ENCODE peak calls at places on chromosomes 3 and 15, in seven cellular contexts. O, L, T, B, W, I and K are unnamed samples.

GRCh38 chr3:156350786-156351185 is 204.1 kb downstream of the SSR3 start:
- DNase-seq in I (no peak), B (no peak), W (no peak), T (no peak), O (no peak), L (no peak), K (no peak)

GRCh38 chr3:193827039-193827669 is 234.1 kb downstream of the OPA1 start:
- DNase-seq in W (no peak), T (no peak), B (no peak), O (no peak), I (no peak), L (no peak), K (no peak)

GRCh38 chr3:10011644-10012043 is 14.6 kb upstream of the FANCD2 start:
- DNase-seq in L (no peak), O (no peak), I (no peak), W (no peak), B (no peak), T (no peak), K (no peak)

GRCh38 chr3:66744986-66745385 is 244.2 kb upstream of the LRIG1 start:
- DNase-seq in I (no peak), O (no peak), B (no peak), T (no peak), W (no peak), L (no peak), K (no peak)

GRCh38 chr3:56145410-56145809 is 322.9 kb downstream of the ERC2 start:
- DNase-seq in W (no peak), O (no peak), B (no peak), I (no peak), T (no peak), L (no peak), K (no peak)

GRCh38 chr3:72900048-72900447 is 12.2 kb downstream of the GXYLT2 start:
- DNase-seq in T (no peak), L (no peak), W (no peak), O (no peak), I (no peak), B (no peak), K (no peak)

GRCh38 chr15:84591815-84592214 is 9.0 kb upstream of the ZSCAN2 start:
- DNase-seq in L (no peak), T (no peak), O (no peak), B (no peak), I (no peak), W (no peak), K (no peak)

GRCh38 chr15:92693922-92694331 is 38.4 kb upstream of the FAM174B start:
- DNase-seq in I (no peak), L (no peak), B (no peak), T (no peak), W (peak; percentile 34), O (no peak), K (peak; percentile 68)

GRCh38 chr15:63718590-63719035 is 115.1 kb downstream of the HERC1 start:
- DNase-seq in O (no peak), W (no peak), L (no peak), B (no peak), I (no peak), T (no peak), K (no peak)

GRCh38 chr3:52234516-52235447 is 4.2 kb downstream of the TWF2 start:
- DNase-seq in O (no peak), I (no peak), W (no peak), L (no peak), B (no peak), T (no peak), K (no peak)

GRCh38 chr3:33807190-33807589 is 8.8 kb downstream of the PDCD6IP start:
- DNase-seq in I (no peak), B (no peak), T (no peak), W (no peak), O (peak; percentile 55), L (peak; percentile 76), K (no peak)

GRCh38 chr15:50128266-50128665 is 9.2 kb upstream of the ATP8B4 start:
- DNase-seq in B (peak; percentile 85), I (no peak), O (peak; percentile 48), T (no peak), L (no peak), W (no peak), K (no peak)

GRCh38 chr3:32238027-32238815 is at the start of gene CMTM8:
- DNase-seq in T (no peak), L (peak; percentile 87), I (peak; percentile 19), W (no peak), O (peak; percentile 83), B (peak; percentile 34), K (peak; percentile 87)

GRCh38 chr3:122996038-122996580 is 31.5 kb downstream of the SEMA5B start:
- DNase-seq in L (no peak), W (no peak), B (no peak), T (no peak), O (peak; percentile 28), I (peak; percentile 57), K (no peak)

GRCh38 chr3:142318331-142318730 is 92.9 kb upstream of the GK5 start:
- DNase-seq in B (no peak), O (no peak), W (no peak), L (no peak), I (no peak), T (no peak), K (no peak)

GRCh38 chr3:72065872-72066641 is 281.1 kb upstream of the PROK2 start:
- DNase-seq in I (no peak), O (no peak), B (no peak), T (no peak), L (no peak), W (no peak), K (no peak)

GRCh38 chr3:71184252-71184651 is 399.3 kb downstream of the FOXP1 start:
- DNase-seq in O (no peak), B (no peak), W (no peak), L (no peak), I (no peak), T (no peak), K (no peak)

DNA sequence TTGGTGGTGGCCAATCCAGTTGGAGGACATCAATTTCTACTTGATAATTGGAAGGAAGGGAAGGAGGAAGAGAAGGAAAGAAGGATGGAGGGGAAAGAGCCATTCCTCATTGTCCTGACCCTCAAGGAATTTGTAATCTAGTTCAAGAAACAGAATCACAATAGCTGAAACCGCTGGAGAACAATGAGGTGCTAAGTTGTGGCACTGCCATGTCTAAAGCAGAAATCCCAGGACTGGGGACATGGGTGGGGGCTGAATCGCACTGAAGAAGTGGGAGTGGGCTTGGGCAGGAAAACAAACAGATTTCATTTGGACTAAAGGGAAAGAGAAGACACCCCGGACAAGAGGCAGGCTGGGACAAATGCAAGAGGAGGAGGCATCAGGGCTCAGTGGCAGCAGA is 183.6 kb downstream of the UACA start:
- DNase-seq in L (peak; percentile 27), W (no peak), O (no peak), B (no peak), I (no peak), T (no peak), K (no peak)
- TF ChIP-seq POLR2A in L (no peak), W (no peak), O (no peak), B (no peak), I (no peak), T (no peak), K (no peak)

GRCh38 chr3:129384594-129385323 is 43.7 kb downstream of the EFCAB12 start:
- DNase-seq in L (no peak), O (no peak), T (no peak), B (no peak), W (no peak), I (no peak), K (no peak)

GRCh38 chr3:129386984-129387383 is 41.5 kb downstream of the EFCAB12 start:
- DNase-seq in B (no peak), W (no peak), L (no peak), T (no peak), I (no peak), O (no peak), K (no peak)

GRCh38 chr3:129387492-129387891 is 40.9 kb downstream of the EFCAB12 start:
- DNase-seq in I (no peak), L (no peak), B (no peak), T (no peak), O (no peak), W (no peak), K (no peak)

GRCh38 chr3:129393271-129393670 is 35.2 kb downstream of the EFCAB12 start:
- DNase-seq in B (no peak), O (no peak), I (no peak), L (no peak), T (no peak), W (no peak), K (no peak)

GRCh38 chr3:129389572-129389937 is 38.9 kb downstream of the EFCAB12 start:
- DNase-seq in I (no peak), T (no peak), B (no peak), O (no peak), W (no peak), L (no peak), K (no peak)
- H3K36me3 ChIP-seq in I (no peaks in the 10 kb centered on the region), T (peaks cover 5% of the 10 kb centered on the region), B (no peaks in the 10 kb centered on the region), O (no peaks in the 10 kb centered on the region), W (peaks cover 8% of the 10 kb centered on the region), L (peaks cover 26% of the 10 kb centered on the region), K (peaks cover 60% of the 10 kb centered on the region)

GRCh38 chr3:13276438-13277129 is 143.5 kb downstream of the NUP210 start:
- DNase-seq in O (no peak), T (no peak), L (peak; percentile 85), B (no peak), W (no peak), I (no peak), K (no peak)

GRCh38 chr3:13277130-13277783 is 142.9 kb downstream of the NUP210 start:
- DNase-seq in I (no peak), L (no peak), B (no peak), W (no peak), T (no peak), O (peak; percentile 1), K (no peak)

GRCh38 chr3:13279532-13279910 is 140.6 kb downstream of the NUP210 start:
- DNase-seq in O (no peak), L (no peak), W (no peak), T (no peak), I (no peak), B (no peak), K (no peak)

GRCh38 chr3:13278783-13279531 is 141.2 kb downstream of the NUP210 start:
- DNase-seq in O (peak; percentile 1), I (no peak), B (no peak), T (no peak), L (no peak), W (no peak), K (no peak)

DNA sequence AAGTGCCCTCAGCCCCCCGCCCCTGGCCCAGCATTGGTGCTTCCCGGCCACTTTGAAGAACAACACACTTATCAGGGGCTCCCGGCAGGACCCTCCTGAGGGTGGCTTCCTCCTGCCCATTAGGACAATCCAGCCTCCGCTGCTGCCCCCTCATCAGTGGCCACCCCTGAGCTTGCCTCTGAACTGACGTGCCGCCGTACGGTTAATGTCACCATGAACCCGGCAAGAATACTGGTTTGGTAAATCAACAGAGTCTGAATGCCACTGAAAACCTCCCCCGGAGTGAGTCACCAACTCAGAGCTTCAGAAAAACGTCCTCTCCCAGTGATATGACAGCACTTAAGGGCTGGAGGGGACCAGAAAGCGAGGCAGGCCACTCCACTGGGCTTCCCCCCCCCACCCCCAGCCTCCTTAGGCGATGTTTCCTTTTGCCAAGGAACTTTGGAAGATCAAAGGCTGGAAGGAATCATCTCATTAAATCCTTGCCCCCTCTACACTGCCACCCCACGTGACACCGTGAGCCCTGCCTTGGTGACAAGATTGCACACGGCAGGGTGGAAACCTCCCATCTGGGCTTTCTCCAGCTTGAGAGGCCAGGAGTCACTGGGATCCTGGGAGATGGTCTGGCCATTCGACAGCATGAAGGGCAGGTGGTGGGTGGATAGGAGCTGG is 142.1 kb downstream of the NUP210 start:
- DNase-seq in O (no peak), T (no peak), W (no peak), L (no peak), B (no peak), I (no peak), K (no peak)
- H3K27ac ChIP-seq in O (no peak overlapping the region), T (no peak overlapping the region), W (no peak overlapping the region), L (peak overlapping the region; percentile 19), B (peak overlapping the region; percentile 83), I (peak overlapping the region; percentile 2), K (peak overlapping the region; percentile 61)

GRCh38 chr15:52288051-52288942 is 7.3 kb downstream of the MYO5C start:
- DNase-seq in I (no peak), B (no peak), L (peak; percentile 84), W (no peak), O (peak; percentile 82), T (no peak), K (peak; percentile 90)
- TF ChIP-seq POLR2A in I (no peak), B (no peak), L (peak; percentile 40), W (no peak), O (peak; percentile 38), T (no peak), K (no peak)